ENCODE peak calls at places on chromosomes 2 and 18, in four cellular contexts. One of them, this sample, is unnamed.

GRCh38 chr18:56035546-56035945 is 447.6 kb upstream of the TCF4 start:
- DNase-seq in D341Med: no peak
- DNase-seq in choroid plexus epithelial cell: no peak
- DNase-seq in ELF-1: no peak
- DNase-seq in this sample: no peak

GRCh38 chr18:26482567-26482966 is 65.8 kb downstream of the KCTD1 start:
- DNase-seq in choroid plexus epithelial cell: no peak
- DNase-seq in ELF-1: peak
- DNase-seq in D341Med: no peak
- DNase-seq in this sample: peak

GRCh38 chr18:58315041-58315440 is 271.0 kb downstream of the NEDD4L start:
- DNase-seq in ELF-1: no peak
- DNase-seq in choroid plexus epithelial cell: no peak
- DNase-seq in D341Med: no peak
- DNase-seq in this sample: no peak

GRCh38 chr2:15756011-15756550 is 164.4 kb downstream of the DDX1 start:
- DNase-seq in choroid plexus epithelial cell: no peak
- DNase-seq in D341Med: no peak
- DNase-seq in ELF-1: no peak
- DNase-seq in this sample: no peak

GRCh38 chr2:168584934-168585333 is 128.9 kb downstream of the CERS6 start:
- DNase-seq in ELF-1: no peak
- DNase-seq in choroid plexus epithelial cell: no peak
- DNase-seq in D341Med: no peak
- DNase-seq in this sample: no peak

GRCh38 chr18:62979172-62979571 is 263.8 kb downstream of the PHLPP1 start:
- DNase-seq in choroid plexus epithelial cell: peak
- DNase-seq in D341Med: no peak
- DNase-seq in ELF-1: no peak
- DNase-seq in this sample: no peak

GRCh38 chr2:22520337-22521288 is 864.4 kb upstream of the KLHL29 start:
- DNase-seq in choroid plexus epithelial cell: no peak
- DNase-seq in D341Med: no peak
- DNase-seq in ELF-1: no peak
- DNase-seq in this sample: no peak

GRCh38 chr2:112750560-112750843 is 13.9 kb downstream of the CKAP2L start:
- DNase-seq in ELF-1: no peak
- DNase-seq in D341Med: no peak
- DNase-seq in choroid plexus epithelial cell: peak
- DNase-seq in this sample: no peak

GRCh38 chr2:42979870-42980763 is 187.7 kb upstream of the HAAO start:
- DNase-seq in choroid plexus epithelial cell: no peak
- DNase-seq in D341Med: no peak
- DNase-seq in ELF-1: no peak
- DNase-seq in this sample: no peak

GRCh38 chr2:226683926-226684562 is 115.6 kb downstream of the IRS1 start:
- DNase-seq in ELF-1: no peak
- DNase-seq in choroid plexus epithelial cell: no peak
- DNase-seq in D341Med: no peak
- DNase-seq in this sample: no peak

GRCh38 chr2:109476908-109477441 is 136.8 kb downstream of the SEPTIN10 start:
- DNase-seq in ELF-1: no peak
- DNase-seq in D341Med: no peak
- DNase-seq in choroid plexus epithelial cell: no peak
- DNase-seq in this sample: no peak

GRCh38 chr2:14148186-14148585 is 484.3 kb upstream of the LRATD1 start:
- DNase-seq in ELF-1: no peak
- DNase-seq in choroid plexus epithelial cell: peak
- DNase-seq in D341Med: no peak
- DNase-seq in this sample: no peak

GRCh38 chr18:76357585-76358265 is 137.3 kb downstream of the ZNF516 start:
- DNase-seq in choroid plexus epithelial cell: no peak
- DNase-seq in D341Med: no peak
- DNase-seq in ELF-1: no peak
- DNase-seq in this sample: no peak

GRCh38 chr2:102439065-102439695 is 16.2 kb downstream of the IL18RAP start:
- DNase-seq in D341Med: no peak
- DNase-seq in choroid plexus epithelial cell: peak
- DNase-seq in ELF-1: peak
- DNase-seq in this sample: no peak

GRCh38 chr2:31258351-31258750 is 24.4 kb downstream of the EHD3 start:
- DNase-seq in ELF-1: no peak
- DNase-seq in D341Med: no peak
- DNase-seq in choroid plexus epithelial cell: no peak
- DNase-seq in this sample: no peak

GRCh38 chr2:9191044-9191481 is 15.5 kb upstream of the ASAP2 start:
- DNase-seq in ELF-1: peak
- DNase-seq in D341Med: no peak
- DNase-seq in choroid plexus epithelial cell: peak
- DNase-seq in this sample: peak

GRCh38 chr2:127611076-127611925 is 34.7 kb upstream of the GPR17 start:
- DNase-seq in choroid plexus epithelial cell: no peak
- DNase-seq in D341Med: peak
- DNase-seq in ELF-1: no peak
- DNase-seq in this sample: peak

GRCh38 chr2:209772316-209772715 is 684 bp downstream of the UNC80 start:
- DNase-seq in ELF-1: no peak
- DNase-seq in D341Med: no peak
- DNase-seq in choroid plexus epithelial cell: no peak
- DNase-seq in this sample: no peak

GRCh38 chr2:212345966-212346365 is 192.6 kb downstream of the ERBB4 start:
- DNase-seq in D341Med: no peak
- DNase-seq in ELF-1: no peak
- DNase-seq in choroid plexus epithelial cell: no peak
- DNase-seq in this sample: no peak

GRCh38 chr2:149727927-149728326 is 140.4 kb upstream of the MMADHC start:
- DNase-seq in D341Med: no peak
- DNase-seq in ELF-1: no peak
- DNase-seq in choroid plexus epithelial cell: peak
- DNase-seq in this sample: no peak

GRCh38 chr2:65079017-65079416 is 22.8 kb downstream of the CEP68 start:
- DNase-seq in D341Med: no peak
- DNase-seq in choroid plexus epithelial cell: no peak
- DNase-seq in ELF-1: no peak
- DNase-seq in this sample: no peak